ENCODE peak calls at places on chromosomes 7 and 10, in ten cellular contexts. One of them, this sample, is unnamed.
A peak's percentile ranks its signal among the peaks of the same experiment; 100 is the strongest.

GRCh38 chr10:133475821-133476640 is 22.3 kb downstream of the SCART1 start:
- DNase-seq in astrocyte of the spinal cord: no peak
- DNase-seq in CD8-positive, alpha-beta T cell: no peak
- DNase-seq in OCI-LY7: peak; percentile 13
- DNase-seq in K562: no peak
- DNase-seq in tibial nerve: no peak
- DNase-seq in activated B cell treated with CpG ODN at 0.5 μM for 24 hours: no peak
- DNase-seq in AG09309: no peak
- DNase-seq in cardiac muscle cell: no peak
- DNase-seq in nephron progenitor cell: no peak
- DNase-seq in this sample: no peak

GRCh38 chr10:22345301-22346086 is at the start of gene SPAG6:
- DNase-seq in astrocyte of the spinal cord: no peak
- DNase-seq in CD8-positive, alpha-beta T cell: no peak
- DNase-seq in OCI-LY7: no peak
- DNase-seq in K562: no peak
- DNase-seq in tibial nerve: no peak
- DNase-seq in activated B cell treated with CpG ODN at 0.5 μM for 24 hours: peak; percentile 50
- DNase-seq in AG09309: no peak
- DNase-seq in cardiac muscle cell: peak; percentile 35
- DNase-seq in nephron progenitor cell: peak; percentile 81
- DNase-seq in this sample: peak; percentile 64

GRCh38 chr7:66315192-66315591 is 110.1 kb downstream of the TPST1 start:
- DNase-seq in astrocyte of the spinal cord: no peak
- DNase-seq in CD8-positive, alpha-beta T cell: no peak
- DNase-seq in OCI-LY7: no peak
- DNase-seq in K562: no peak
- DNase-seq in tibial nerve: no peak
- DNase-seq in activated B cell treated with CpG ODN at 0.5 μM for 24 hours: no peak
- DNase-seq in AG09309: no peak
- DNase-seq in cardiac muscle cell: no peak
- DNase-seq in nephron progenitor cell: no peak
- DNase-seq in this sample: no peak

GRCh38 chr7:7861211-7861633 is 107.4 kb upstream of the GLCCI1 start:
- DNase-seq in astrocyte of the spinal cord: peak; percentile 83
- DNase-seq in CD8-positive, alpha-beta T cell: no peak
- DNase-seq in OCI-LY7: no peak
- DNase-seq in K562: no peak
- DNase-seq in tibial nerve: no peak
- DNase-seq in activated B cell treated with CpG ODN at 0.5 μM for 24 hours: no peak
- DNase-seq in AG09309: peak; percentile 23
- DNase-seq in cardiac muscle cell: peak; percentile 14
- DNase-seq in nephron progenitor cell: no peak
- DNase-seq in this sample: no peak

GRCh38 chr7:23662124-23662982 is 17.6 kb upstream of the FAM221A start:
- DNase-seq in astrocyte of the spinal cord: peak; percentile 15
- DNase-seq in CD8-positive, alpha-beta T cell: no peak
- DNase-seq in OCI-LY7: no peak
- DNase-seq in K562: no peak
- DNase-seq in tibial nerve: no peak
- DNase-seq in activated B cell treated with CpG ODN at 0.5 μM for 24 hours: no peak
- DNase-seq in AG09309: no peak
- DNase-seq in cardiac muscle cell: peak; percentile 51
- DNase-seq in nephron progenitor cell: no peak
- DNase-seq in this sample: no peak

GRCh38 chr7:12139421-12139820 is 71.7 kb upstream of the TMEM106B start:
- DNase-seq in astrocyte of the spinal cord: peak; percentile 84
- DNase-seq in CD8-positive, alpha-beta T cell: no peak
- DNase-seq in OCI-LY7: no peak
- DNase-seq in K562: no peak
- DNase-seq in tibial nerve: no peak
- DNase-seq in activated B cell treated with CpG ODN at 0.5 μM for 24 hours: no peak
- DNase-seq in AG09309: peak; percentile 18
- DNase-seq in cardiac muscle cell: no peak
- DNase-seq in nephron progenitor cell: no peak
- DNase-seq in this sample: no peak

GRCh38 chr10:125214283-125214570 is 53.9 kb upstream of the CTBP2 start:
- DNase-seq in astrocyte of the spinal cord: no peak
- DNase-seq in CD8-positive, alpha-beta T cell: no peak
- DNase-seq in OCI-LY7: no peak
- DNase-seq in K562: no peak
- DNase-seq in tibial nerve: no peak
- DNase-seq in activated B cell treated with CpG ODN at 0.5 μM for 24 hours: no peak
- DNase-seq in AG09309: no peak
- DNase-seq in cardiac muscle cell: no peak
- DNase-seq in nephron progenitor cell: no peak
- DNase-seq in this sample: no peak

GRCh38 chr10:44383749-44384600 is 922 bp downstream of the CXCL12 start:
- DNase-seq in astrocyte of the spinal cord: peak; percentile 39
- DNase-seq in CD8-positive, alpha-beta T cell: no peak
- DNase-seq in OCI-LY7: no peak
- DNase-seq in K562: no peak
- DNase-seq in tibial nerve: no peak
- DNase-seq in activated B cell treated with CpG ODN at 0.5 μM for 24 hours: no peak
- DNase-seq in AG09309: no peak
- DNase-seq in cardiac muscle cell: peak; percentile 56
- DNase-seq in nephron progenitor cell: peak; percentile 57
- DNase-seq in this sample: peak; percentile 55

GRCh38 chr10:6065845-6066244 is 3.7 kb upstream of the IL2RA start:
- DNase-seq in astrocyte of the spinal cord: no peak
- DNase-seq in CD8-positive, alpha-beta T cell: no peak
- DNase-seq in OCI-LY7: no peak
- DNase-seq in K562: no peak
- DNase-seq in tibial nerve: no peak
- DNase-seq in activated B cell treated with CpG ODN at 0.5 μM for 24 hours: no peak
- DNase-seq in AG09309: no peak
- DNase-seq in cardiac muscle cell: peak; percentile 85
- DNase-seq in nephron progenitor cell: no peak
- DNase-seq in this sample: no peak

GRCh38 chr10:60572511-60573194 is 183.0 kb upstream of the ANK3 start:
- DNase-seq in astrocyte of the spinal cord: peak; percentile 78
- DNase-seq in CD8-positive, alpha-beta T cell: no peak
- DNase-seq in OCI-LY7: no peak
- DNase-seq in K562: no peak
- DNase-seq in tibial nerve: no peak
- DNase-seq in activated B cell treated with CpG ODN at 0.5 μM for 24 hours: no peak
- DNase-seq in AG09309: peak; percentile 21
- DNase-seq in cardiac muscle cell: peak; percentile 63
- DNase-seq in nephron progenitor cell: peak; percentile 59
- DNase-seq in this sample: peak; percentile 53

GRCh38 chr7:107118109-107118900 is 50.5 kb upstream of the HBP1 start:
- DNase-seq in astrocyte of the spinal cord: peak; percentile 21
- DNase-seq in CD8-positive, alpha-beta T cell: no peak
- DNase-seq in OCI-LY7: no peak
- DNase-seq in K562: no peak
- DNase-seq in tibial nerve: no peak
- DNase-seq in activated B cell treated with CpG ODN at 0.5 μM for 24 hours: no peak
- DNase-seq in AG09309: no peak
- DNase-seq in cardiac muscle cell: peak; percentile 50
- DNase-seq in nephron progenitor cell: no peak
- DNase-seq in this sample: no peak

GRCh38 chr10:80407836-80408197 is 534 bp upstream of the PRXL2A start:
- DNase-seq in astrocyte of the spinal cord: no peak
- DNase-seq in CD8-positive, alpha-beta T cell: no peak
- DNase-seq in OCI-LY7: no peak
- DNase-seq in K562: no peak
- DNase-seq in tibial nerve: no peak
- DNase-seq in activated B cell treated with CpG ODN at 0.5 μM for 24 hours: no peak
- DNase-seq in AG09309: no peak
- DNase-seq in cardiac muscle cell: no peak
- DNase-seq in nephron progenitor cell: peak; percentile 15
- DNase-seq in this sample: peak; percentile 23
- TF ChIP-seq CTCF in astrocyte of the spinal cord: no peak
- TF ChIP-seq CTCF in CD8-positive, alpha-beta T cell: no peak
- TF ChIP-seq CTCF in OCI-LY7: no peak
- TF ChIP-seq CTCF in K562: no peak
- TF ChIP-seq CTCF in tibial nerve: no peak
- TF ChIP-seq CTCF in activated B cell treated with CpG ODN at 0.5 μM for 24 hours: no peak
- TF ChIP-seq CTCF in AG09309: no peak
- TF ChIP-seq CTCF in cardiac muscle cell: no peak
- TF ChIP-seq CTCF in nephron progenitor cell: no peak
- TF ChIP-seq CTCF in this sample: no peak

GRCh38 chr10:130885021-130885655 is 426.4 kb downstream of the TCERG1L start:
- DNase-seq in astrocyte of the spinal cord: no peak
- DNase-seq in CD8-positive, alpha-beta T cell: no peak
- DNase-seq in OCI-LY7: no peak
- DNase-seq in K562: no peak
- DNase-seq in tibial nerve: no peak
- DNase-seq in activated B cell treated with CpG ODN at 0.5 μM for 24 hours: no peak
- DNase-seq in AG09309: no peak
- DNase-seq in cardiac muscle cell: peak; percentile 5
- DNase-seq in nephron progenitor cell: no peak
- DNase-seq in this sample: no peak

GRCh38 chr10:130889780-130890179 is 421.7 kb downstream of the TCERG1L start:
- DNase-seq in astrocyte of the spinal cord: no peak
- DNase-seq in CD8-positive, alpha-beta T cell: no peak
- DNase-seq in OCI-LY7: no peak
- DNase-seq in K562: no peak
- DNase-seq in tibial nerve: no peak
- DNase-seq in activated B cell treated with CpG ODN at 0.5 μM for 24 hours: no peak
- DNase-seq in AG09309: no peak
- DNase-seq in cardiac muscle cell: no peak
- DNase-seq in nephron progenitor cell: no peak
- DNase-seq in this sample: no peak

GRCh38 chr10:130891066-130891465 is 420.5 kb downstream of the TCERG1L start:
- DNase-seq in astrocyte of the spinal cord: no peak
- DNase-seq in CD8-positive, alpha-beta T cell: no peak
- DNase-seq in OCI-LY7: no peak
- DNase-seq in K562: no peak
- DNase-seq in tibial nerve: no peak
- DNase-seq in activated B cell treated with CpG ODN at 0.5 μM for 24 hours: no peak
- DNase-seq in AG09309: no peak
- DNase-seq in cardiac muscle cell: no peak
- DNase-seq in nephron progenitor cell: no peak
- DNase-seq in this sample: no peak

GRCh38 chr10:130889240-130889639 is 422.3 kb downstream of the TCERG1L start:
- DNase-seq in astrocyte of the spinal cord: no peak
- DNase-seq in CD8-positive, alpha-beta T cell: no peak
- DNase-seq in OCI-LY7: no peak
- DNase-seq in K562: no peak
- DNase-seq in tibial nerve: no peak
- DNase-seq in activated B cell treated with CpG ODN at 0.5 μM for 24 hours: no peak
- DNase-seq in AG09309: no peak
- DNase-seq in cardiac muscle cell: no peak
- DNase-seq in nephron progenitor cell: no peak
- DNase-seq in this sample: no peak

GRCh38 chr10:130888493-130888892 is 423.0 kb downstream of the TCERG1L start:
- DNase-seq in astrocyte of the spinal cord: no peak
- DNase-seq in CD8-positive, alpha-beta T cell: no peak
- DNase-seq in OCI-LY7: no peak
- DNase-seq in K562: no peak
- DNase-seq in tibial nerve: no peak
- DNase-seq in activated B cell treated with CpG ODN at 0.5 μM for 24 hours: no peak
- DNase-seq in AG09309: no peak
- DNase-seq in cardiac muscle cell: no peak
- DNase-seq in nephron progenitor cell: no peak
- DNase-seq in this sample: no peak
- TF ChIP-seq CTCF in astrocyte of the spinal cord: no peak
- TF ChIP-seq CTCF in CD8-positive, alpha-beta T cell: no peak
- TF ChIP-seq CTCF in OCI-LY7: no peak
- TF ChIP-seq CTCF in K562: no peak
- TF ChIP-seq CTCF in tibial nerve: no peak
- TF ChIP-seq CTCF in activated B cell treated with CpG ODN at 0.5 μM for 24 hours: no peak
- TF ChIP-seq CTCF in AG09309: no peak
- TF ChIP-seq CTCF in cardiac muscle cell: no peak
- TF ChIP-seq CTCF in nephron progenitor cell: no peak
- TF ChIP-seq CTCF in this sample: no peak

DNA sequence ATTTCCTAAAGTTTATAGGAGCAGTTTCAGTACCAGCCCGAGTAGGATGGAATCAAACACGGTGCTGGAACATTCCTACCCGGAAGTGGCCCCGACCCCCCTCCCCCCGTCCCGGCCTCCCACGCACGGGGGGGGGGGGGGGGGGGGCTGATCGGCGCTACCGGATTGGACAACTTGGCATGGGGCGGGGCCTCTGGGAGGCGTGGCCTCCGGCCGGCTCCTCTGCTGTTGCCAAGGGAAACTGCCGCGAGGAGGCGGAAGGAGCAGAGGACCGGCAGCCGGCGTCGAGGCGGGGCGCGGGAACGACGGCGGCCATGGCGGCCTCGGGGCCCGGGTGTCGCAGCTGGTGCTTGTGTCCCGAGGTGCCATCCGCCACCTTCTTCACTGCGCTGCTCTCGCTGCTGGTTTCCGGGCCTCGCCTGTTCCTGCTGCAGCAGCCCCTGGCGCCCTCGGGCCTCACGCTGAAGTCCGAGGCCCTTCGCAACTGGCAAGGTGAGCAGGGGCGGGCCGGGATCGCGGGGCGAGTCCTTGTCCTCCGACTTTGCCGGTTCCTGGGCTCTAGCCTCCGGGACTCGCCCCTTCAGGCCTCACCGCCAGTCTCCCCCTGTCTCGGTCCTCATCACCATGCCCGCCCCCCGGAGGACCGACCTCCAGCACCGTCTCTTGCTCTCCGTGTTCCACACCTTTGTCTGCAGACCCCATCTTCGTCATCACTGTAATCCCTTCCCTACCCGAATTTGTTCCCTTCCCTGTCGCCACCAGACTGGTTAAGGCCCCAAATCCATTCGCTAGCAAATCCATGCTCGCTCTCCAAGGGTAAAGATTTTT is at the start of gene RHBDD2:
- DNase-seq in astrocyte of the spinal cord: peak; percentile 94
- DNase-seq in CD8-positive, alpha-beta T cell: peak; percentile 95
- DNase-seq in OCI-LY7: peak; percentile 97
- DNase-seq in K562: peak; percentile 100
- DNase-seq in tibial nerve: peak; percentile 93
- DNase-seq in activated B cell treated with CpG ODN at 0.5 μM for 24 hours: peak; percentile 89
- DNase-seq in AG09309: peak; percentile 64
- DNase-seq in cardiac muscle cell: peak; percentile 95
- DNase-seq in nephron progenitor cell: peak; percentile 97
- DNase-seq in this sample: peak; percentile 98
- TF ChIP-seq CTCF in astrocyte of the spinal cord: no peak
- TF ChIP-seq CTCF in CD8-positive, alpha-beta T cell: no peak
- TF ChIP-seq CTCF in OCI-LY7: no peak
- TF ChIP-seq CTCF in K562: no peak
- TF ChIP-seq CTCF in tibial nerve: peak; percentile 13
- TF ChIP-seq CTCF in activated B cell treated with CpG ODN at 0.5 μM for 24 hours: no peak
- TF ChIP-seq CTCF in AG09309: no peak
- TF ChIP-seq CTCF in cardiac muscle cell: peak; percentile 17
- TF ChIP-seq CTCF in nephron progenitor cell: no peak
- TF ChIP-seq CTCF in this sample: no peak

DNA sequence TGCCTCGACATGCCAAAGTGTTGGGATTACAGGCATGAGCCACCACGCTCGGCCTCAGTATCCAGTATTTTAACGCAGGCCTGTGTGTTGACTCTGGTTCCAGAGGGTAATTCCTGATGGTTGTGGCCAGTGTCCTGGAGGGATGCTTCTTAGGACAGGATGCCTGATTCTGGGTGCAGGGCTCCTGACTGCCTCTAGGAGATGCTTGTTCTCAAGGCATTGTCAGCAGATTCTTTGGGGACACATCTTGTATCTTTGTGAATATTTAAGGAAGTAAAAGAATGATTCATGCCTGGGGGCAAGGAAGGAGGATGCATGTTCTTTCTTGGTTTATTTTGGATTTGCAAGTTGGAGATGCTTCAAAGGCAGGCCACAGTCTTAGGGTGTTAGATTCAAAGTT is 2.2 kb downstream of the ZDHHC4 start:
- DNase-seq in astrocyte of the spinal cord: no peak
- DNase-seq in CD8-positive, alpha-beta T cell: no peak
- DNase-seq in OCI-LY7: peak; percentile 59
- DNase-seq in K562: no peak
- DNase-seq in tibial nerve: no peak
- DNase-seq in activated B cell treated with CpG ODN at 0.5 μM for 24 hours: no peak
- DNase-seq in AG09309: no peak
- DNase-seq in cardiac muscle cell: no peak
- DNase-seq in nephron progenitor cell: no peak
- DNase-seq in this sample: no peak
- TF ChIP-seq CTCF in astrocyte of the spinal cord: peak; percentile 26
- TF ChIP-seq CTCF in CD8-positive, alpha-beta T cell: no peak
- TF ChIP-seq CTCF in OCI-LY7: peak; percentile 62
- TF ChIP-seq CTCF in K562: peak; percentile 39
- TF ChIP-seq CTCF in tibial nerve: no peak
- TF ChIP-seq CTCF in activated B cell treated with CpG ODN at 0.5 μM for 24 hours: no peak
- TF ChIP-seq CTCF in AG09309: peak; percentile 25
- TF ChIP-seq CTCF in cardiac muscle cell: peak; percentile 16
- TF ChIP-seq CTCF in nephron progenitor cell: no peak
- TF ChIP-seq CTCF in this sample: no peak

This sample was measured in glutamatergic neuron.